ENCODE peak calls at places on chromosomes 4 and X, in six cellular contexts. One of them, this sample, is unnamed.

GRCh38 chrX:3384330-3384729 is 37.9 kb upstream of the MXRA5 start:
- DNase-seq in choroid plexus epithelial cell: peak
- DNase-seq in hepatocyte: no peak
- DNase-seq in fibroblast of pulmonary artery: no peak
- DNase-seq in cardiac fibroblast: no peak
- DNase-seq in AG04449: no peak
- DNase-seq in this sample: peak

GRCh38 chr4:147725673-147726072 is 6.2 kb upstream of the ARHGAP10 start:
- DNase-seq in hepatocyte: no peak
- DNase-seq in fibroblast of pulmonary artery: no peak
- DNase-seq in choroid plexus epithelial cell: no peak
- DNase-seq in AG04449: no peak
- DNase-seq in cardiac fibroblast: no peak
- DNase-seq in this sample: no peak

GRCh38 chrX:25968920-25969319 is 169.2 kb upstream of the MAGEB18 start:
- DNase-seq in choroid plexus epithelial cell: peak
- DNase-seq in hepatocyte: peak
- DNase-seq in AG04449: no peak
- DNase-seq in cardiac fibroblast: peak
- DNase-seq in fibroblast of pulmonary artery: peak
- DNase-seq in this sample: peak

GRCh38 chr4:6937748-6938147 is 28.1 kb downstream of the TBC1D14 start:
- DNase-seq in AG04449: no peak
- DNase-seq in hepatocyte: no peak
- DNase-seq in choroid plexus epithelial cell: no peak
- DNase-seq in fibroblast of pulmonary artery: no peak
- DNase-seq in cardiac fibroblast: no peak
- DNase-seq in this sample: no peak

GRCh38 chrX:47499291-47499690 is 16.3 kb upstream of the ZNF41 start:
- DNase-seq in cardiac fibroblast: no peak
- DNase-seq in hepatocyte: no peak
- DNase-seq in fibroblast of pulmonary artery: no peak
- DNase-seq in choroid plexus epithelial cell: no peak
- DNase-seq in AG04449: no peak
- DNase-seq in this sample: no peak

GRCh38 chr4:77199276-77199675 is 42.3 kb downstream of the CCNG2 start:
- DNase-seq in choroid plexus epithelial cell: no peak
- DNase-seq in fibroblast of pulmonary artery: no peak
- DNase-seq in hepatocyte: no peak
- DNase-seq in AG04449: no peak
- DNase-seq in cardiac fibroblast: no peak
- DNase-seq in this sample: no peak

GRCh38 chr4:93042746-93043145 is 739.0 kb downstream of the GRID2 start:
- DNase-seq in choroid plexus epithelial cell: no peak
- DNase-seq in hepatocyte: no peak
- DNase-seq in AG04449: no peak
- DNase-seq in cardiac fibroblast: no peak
- DNase-seq in fibroblast of pulmonary artery: no peak
- DNase-seq in this sample: no peak

GRCh38 chr4:16642897-16643296 is 255.5 kb downstream of the LDB2 start:
- DNase-seq in hepatocyte: no peak
- DNase-seq in fibroblast of pulmonary artery: no peak
- DNase-seq in choroid plexus epithelial cell: peak
- DNase-seq in cardiac fibroblast: peak
- DNase-seq in AG04449: no peak
- DNase-seq in this sample: no peak

GRCh38 chr4:155944516-155944915 is 9.2 kb downstream of the CTSO start:
- DNase-seq in cardiac fibroblast: no peak
- DNase-seq in AG04449: no peak
- DNase-seq in fibroblast of pulmonary artery: no peak
- DNase-seq in choroid plexus epithelial cell: no peak
- DNase-seq in hepatocyte: no peak
- DNase-seq in this sample: no peak

GRCh38 chr4:155946486-155946885 is 7.2 kb downstream of the CTSO start:
- DNase-seq in cardiac fibroblast: no peak
- DNase-seq in fibroblast of pulmonary artery: peak
- DNase-seq in hepatocyte: no peak
- DNase-seq in AG04449: no peak
- DNase-seq in choroid plexus epithelial cell: peak
- DNase-seq in this sample: peak

GRCh38 chr4:155948541-155948940 is 5.1 kb downstream of the CTSO start:
- DNase-seq in cardiac fibroblast: no peak
- DNase-seq in fibroblast of pulmonary artery: no peak
- DNase-seq in choroid plexus epithelial cell: peak
- DNase-seq in AG04449: no peak
- DNase-seq in hepatocyte: no peak
- DNase-seq in this sample: peak

GRCh38 chr4:155941085-155941484 is 12.6 kb downstream of the CTSO start:
- DNase-seq in fibroblast of pulmonary artery: no peak
- DNase-seq in cardiac fibroblast: no peak
- DNase-seq in hepatocyte: no peak
- DNase-seq in choroid plexus epithelial cell: no peak
- DNase-seq in AG04449: no peak
- DNase-seq in this sample: no peak

DNA sequence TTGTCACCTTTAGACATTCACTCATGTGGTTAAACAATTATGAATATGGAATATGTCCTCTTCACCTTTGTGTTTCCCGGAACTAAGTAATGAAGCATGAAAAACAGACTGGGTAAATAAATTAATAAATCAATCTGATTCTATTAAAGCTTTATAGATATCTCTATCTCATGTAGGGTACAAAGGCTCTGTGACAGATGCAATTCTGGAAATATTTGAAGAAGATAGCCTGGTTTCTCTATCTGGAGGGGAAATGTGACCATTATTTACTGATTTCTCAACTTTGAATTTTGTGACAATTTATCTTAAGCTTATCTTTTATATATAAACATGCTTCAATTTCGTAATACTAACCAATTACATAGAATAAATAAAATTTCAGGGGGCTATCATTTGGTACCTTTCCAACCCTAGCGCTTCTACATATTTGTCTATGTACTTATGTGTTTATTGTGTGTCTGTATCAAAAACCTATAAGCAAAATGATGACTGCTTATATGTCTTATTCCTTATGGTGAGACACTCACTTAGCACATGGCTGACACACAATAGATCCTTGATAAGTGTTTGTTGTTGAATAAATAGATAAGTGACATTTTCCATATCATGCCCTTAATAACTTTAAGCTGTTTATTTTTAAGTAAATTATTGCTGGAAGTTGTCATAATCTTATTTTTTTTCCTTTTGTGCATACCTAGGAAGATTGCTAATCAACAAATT is 9.9 kb downstream of the CTSO start:
- DNase-seq in cardiac fibroblast: no peak
- DNase-seq in AG04449: no peak
- DNase-seq in choroid plexus epithelial cell: no peak
- DNase-seq in fibroblast of pulmonary artery: no peak
- DNase-seq in hepatocyte: no peak
- DNase-seq in this sample: no peak
- H3K4me3 ChIP-seq in cardiac fibroblast: no peak
- H3K4me3 ChIP-seq in AG04449: no peak
- H3K4me3 ChIP-seq in choroid plexus epithelial cell: no peak
- H3K4me3 ChIP-seq in fibroblast of pulmonary artery: no peak
- H3K4me3 ChIP-seq in hepatocyte: no peak
- H3K4me3 ChIP-seq in this sample: no peak

DNA sequence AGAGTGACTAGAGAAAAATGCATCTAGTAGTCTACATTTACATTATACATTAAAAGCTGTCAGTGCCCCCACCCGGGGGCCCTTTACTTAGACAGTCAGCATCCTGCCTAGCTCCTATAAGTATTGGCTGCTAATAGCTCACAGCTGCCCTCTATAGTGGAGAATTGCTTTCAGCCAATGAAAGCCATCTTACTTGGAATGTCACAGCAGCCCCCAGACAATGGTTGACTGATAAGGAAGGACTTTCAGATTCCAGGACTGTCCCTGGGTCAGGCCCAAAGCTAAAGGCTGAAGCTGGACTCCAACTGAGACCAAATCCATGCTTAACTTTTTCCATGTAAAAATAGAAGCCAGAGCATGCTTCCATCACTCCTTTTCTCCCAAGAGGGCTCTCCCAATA is 196.9 kb downstream of the ANKRD50 start:
- DNase-seq in AG04449: no peak
- DNase-seq in choroid plexus epithelial cell: no peak
- DNase-seq in hepatocyte: no peak
- DNase-seq in fibroblast of pulmonary artery: no peak
- DNase-seq in cardiac fibroblast: no peak
- DNase-seq in this sample: no peak
- TF ChIP-seq CTCF in AG04449: no peak
- TF ChIP-seq CTCF in choroid plexus epithelial cell: no peak
- TF ChIP-seq CTCF in hepatocyte: no peak
- TF ChIP-seq CTCF in fibroblast of pulmonary artery: no peak
- TF ChIP-seq CTCF in cardiac fibroblast: no peak
- TF ChIP-seq CTCF in this sample: no peak

GRCh38 chr4:85474818-85475630 is at the start of gene ARHGAP24:
- DNase-seq in choroid plexus epithelial cell: peak
- DNase-seq in cardiac fibroblast: peak
- DNase-seq in fibroblast of pulmonary artery: peak
- DNase-seq in hepatocyte: peak
- DNase-seq in AG04449: peak
- DNase-seq in this sample: peak
- H3K4me3 ChIP-seq in choroid plexus epithelial cell: peak
- H3K4me3 ChIP-seq in cardiac fibroblast: peak
- H3K4me3 ChIP-seq in fibroblast of pulmonary artery: peak
- H3K4me3 ChIP-seq in hepatocyte: peak
- H3K4me3 ChIP-seq in AG04449: peak
- H3K4me3 ChIP-seq in this sample: peak

GRCh38 chrX:53678667-53679066 is 7.9 kb downstream of the HUWE1 start:
- DNase-seq in hepatocyte: no peak
- DNase-seq in choroid plexus epithelial cell: peak
- DNase-seq in AG04449: no peak
- DNase-seq in fibroblast of pulmonary artery: no peak
- DNase-seq in cardiac fibroblast: peak
- DNase-seq in this sample: no peak
- TF ChIP-seq CTCF in hepatocyte: no peak
- TF ChIP-seq CTCF in choroid plexus epithelial cell: peak
- TF ChIP-seq CTCF in AG04449: no peak
- TF ChIP-seq CTCF in fibroblast of pulmonary artery: peak
- TF ChIP-seq CTCF in cardiac fibroblast: peak
- TF ChIP-seq CTCF in this sample: peak

DNA sequence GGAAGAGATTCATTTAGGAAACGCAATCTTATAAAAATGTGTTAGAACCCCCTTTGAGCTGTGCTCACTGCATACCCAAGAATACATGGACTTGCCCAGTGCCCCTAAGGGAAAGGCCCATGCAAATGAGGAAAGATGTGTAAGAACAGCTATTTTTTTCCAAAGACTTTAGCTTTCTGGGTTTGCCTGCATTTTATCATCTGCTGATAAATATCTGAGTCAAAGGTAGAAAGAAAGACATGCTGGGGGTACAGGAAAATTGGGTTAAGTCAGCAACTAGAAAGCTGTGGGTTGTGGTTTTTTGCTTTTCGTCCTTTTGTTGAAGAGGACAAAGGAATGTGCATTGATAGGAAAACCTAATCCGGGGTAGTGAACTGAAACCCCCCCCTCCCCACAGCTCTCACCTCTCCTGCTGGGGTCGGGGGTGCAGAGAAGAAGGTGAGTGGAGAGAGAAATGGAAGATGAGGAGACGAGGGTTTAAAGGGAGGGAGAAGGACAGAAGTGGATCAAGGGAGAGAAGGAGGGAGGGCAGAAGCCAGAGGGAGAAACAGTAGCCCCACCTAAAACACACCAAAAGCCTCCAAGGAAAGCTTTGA is 49.5 kb downstream of the KDR start:
- DNase-seq in hepatocyte: peak
- DNase-seq in AG04449: no peak
- DNase-seq in cardiac fibroblast: peak
- DNase-seq in choroid plexus epithelial cell: peak
- DNase-seq in fibroblast of pulmonary artery: peak
- DNase-seq in this sample: peak
- H3K4me3 ChIP-seq in hepatocyte: no peak
- H3K4me3 ChIP-seq in AG04449: no peak
- H3K4me3 ChIP-seq in cardiac fibroblast: no peak
- H3K4me3 ChIP-seq in choroid plexus epithelial cell: no peak
- H3K4me3 ChIP-seq in fibroblast of pulmonary artery: no peak
- H3K4me3 ChIP-seq in this sample: no peak

DNA sequence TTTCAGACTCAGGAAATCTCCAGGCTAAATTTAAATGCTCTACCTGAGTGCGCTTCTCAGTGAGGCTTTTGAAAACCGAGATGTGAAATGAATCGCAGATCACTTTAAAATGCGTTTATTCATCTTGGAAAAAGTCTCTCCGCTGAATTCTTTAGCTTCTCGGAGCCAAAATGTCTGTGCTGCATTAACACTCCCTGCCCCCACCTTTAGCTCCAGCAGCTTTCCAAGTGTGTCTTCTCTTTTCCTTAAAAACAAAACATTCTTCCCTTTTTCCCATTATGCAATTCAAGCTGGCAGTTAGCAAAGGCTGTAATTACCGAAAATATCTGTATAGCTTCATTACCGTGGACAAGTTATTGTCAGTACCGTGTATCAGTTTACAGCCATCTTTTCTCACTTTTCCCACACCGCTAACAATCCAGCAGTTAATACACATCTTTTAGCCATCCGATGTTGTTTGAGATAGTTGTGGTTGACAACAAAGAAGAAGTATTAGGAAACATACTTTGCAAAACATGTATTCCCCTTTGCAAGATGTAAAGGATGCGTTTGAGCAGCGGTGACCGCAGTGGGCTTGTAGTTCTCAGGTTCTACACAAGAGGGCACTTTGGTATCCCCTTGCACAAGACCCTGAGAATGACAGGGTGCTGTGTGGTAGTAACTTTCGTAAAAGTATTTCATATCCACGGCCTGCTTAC is 136.1 kb upstream of the STX18 start:
- DNase-seq in cardiac fibroblast: peak
- DNase-seq in choroid plexus epithelial cell: peak
- DNase-seq in hepatocyte: peak
- DNase-seq in AG04449: no peak
- DNase-seq in fibroblast of pulmonary artery: peak
- DNase-seq in this sample: peak
- TF ChIP-seq CTCF in cardiac fibroblast: peak
- TF ChIP-seq CTCF in choroid plexus epithelial cell: peak
- TF ChIP-seq CTCF in hepatocyte: peak
- TF ChIP-seq CTCF in AG04449: peak
- TF ChIP-seq CTCF in fibroblast of pulmonary artery: peak
- TF ChIP-seq CTCF in this sample: peak

DNA sequence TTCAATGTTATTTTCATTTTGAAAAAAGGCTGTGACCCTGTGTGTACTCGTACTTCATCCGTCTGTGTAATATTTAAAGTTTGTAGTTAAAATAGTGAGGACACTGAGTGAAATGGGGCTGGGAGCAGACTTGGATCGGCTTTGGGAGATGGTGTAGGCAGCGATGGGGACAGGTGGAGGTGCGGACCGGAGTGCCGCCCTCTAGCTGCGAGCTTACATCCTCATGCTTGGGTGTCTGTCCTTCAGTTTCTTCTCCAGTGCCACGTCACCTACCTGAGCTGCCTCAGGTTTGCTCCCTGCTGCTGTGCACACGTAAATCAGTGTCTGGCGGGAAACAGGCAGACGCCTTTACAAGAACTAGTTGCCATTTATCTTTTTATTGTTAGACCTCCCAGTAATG is 146.1 kb downstream of the GPR143 start:
- DNase-seq in hepatocyte: no peak
- DNase-seq in choroid plexus epithelial cell: no peak
- DNase-seq in cardiac fibroblast: no peak
- DNase-seq in fibroblast of pulmonary artery: no peak
- DNase-seq in AG04449: no peak
- DNase-seq in this sample: no peak
- H3K4me3 ChIP-seq in hepatocyte: no peak
- H3K4me3 ChIP-seq in choroid plexus epithelial cell: no peak
- H3K4me3 ChIP-seq in cardiac fibroblast: no peak
- H3K4me3 ChIP-seq in fibroblast of pulmonary artery: no peak
- H3K4me3 ChIP-seq in AG04449: no peak
- H3K4me3 ChIP-seq in this sample: no peak